ENCODE peak calls at places on chromosomes 7 and 10, in eight cellular contexts. D, U, S, P, J, Q, T and N are unnamed samples.

GRCh38 chr7:44121761-44122420 is 1.5 kb downstream of the POLD2 start:
- DNase-seq in D (no peak), U (no peak), S (no peak), P (no peak), J (no peak), Q (no peak), T (no peak), N (no peak)

GRCh38 chr10:78404296-78404695 is 370.6 kb downstream of the RPS24 start:
- DNase-seq in D (no peak), U (no peak), S (no peak), P (no peak), J (no peak), Q (no peak), T (no peak), N (no peak)

GRCh38 chr7:74018261-74018660 is 9.7 kb upstream of the ELN start:
- DNase-seq in D (no peak), U (no peak), S (no peak), P (no peak), J (no peak), Q (no peak), T (no peak), N (no peak)

GRCh38 chr10:131692686-131693334 is 208.0 kb upstream of the PPP2R2D start:
- DNase-seq in D (no peak), U (no peak), S (no peak), P (no peak), J (no peak), Q (no peak), T (peak), N (no peak)

GRCh38 chr10:77901743-77902142 is 24.8 kb downstream of the DLG5 start:
- DNase-seq in D (no peak), U (no peak), S (no peak), P (no peak), J (no peak), Q (no peak), T (no peak), N (no peak)

GRCh38 chr10:91289295-91289694 is 68.8 kb downstream of the PCGF5 start:
- DNase-seq in D (no peak), U (no peak), S (no peak), P (no peak), J (no peak), Q (no peak), T (no peak), N (no peak)

GRCh38 chr7:96241834-96242233 is 80.1 kb downstream of the SLC25A13 start:
- DNase-seq in D (peak), U (no peak), S (no peak), P (no peak), J (no peak), Q (no peak), T (no peak), N (no peak)

GRCh38 chr10:25113231-25114035 is 61.4 kb upstream of the GPR158 start:
- DNase-seq in D (peak), U (no peak), S (peak), P (no peak), J (peak), Q (peak), T (peak), N (peak)

GRCh38 chr7:142792129-142792528 is 21.4 kb downstream of the PRSS2 start:
- DNase-seq in D (no peak), U (no peak), S (no peak), P (no peak), J (no peak), Q (no peak), T (peak), N (no peak)

GRCh38 chr10:117132751-117133231 is 5.3 kb downstream of the VAX1 start:
- DNase-seq in D (no peak), U (no peak), S (no peak), P (no peak), J (no peak), Q (no peak), T (no peak), N (no peak)

GRCh38 chr7:69038915-69039314 is 559.4 kb upstream of the AUTS2 start:
- DNase-seq in D (no peak), U (no peak), S (no peak), P (no peak), J (no peak), Q (no peak), T (no peak), N (no peak)

GRCh38 chr10:124894569-124895215 is 47.2 kb upstream of the ZRANB1 start:
- DNase-seq in D (no peak), U (no peak), S (no peak), P (no peak), J (no peak), Q (no peak), T (peak), N (no peak)

GRCh38 chr7:36037121-36037662 is 115.9 kb upstream of the EEPD1 start:
- DNase-seq in D (peak), U (no peak), S (no peak), P (no peak), J (no peak), Q (peak), T (no peak), N (peak)

GRCh38 chr7:144438759-144439158 is 35.3 kb upstream of the NOBOX start:
- DNase-seq in D (no peak), U (no peak), S (no peak), P (no peak), J (no peak), Q (no peak), T (no peak), N (no peak)

GRCh38 chr7:37392673-37393017 is 56.0 kb downstream of the ELMO1 start:
- DNase-seq in D (no peak), U (no peak), S (no peak), P (no peak), J (no peak), Q (no peak), T (no peak), N (no peak)